ENCODE peak calls at places on chromosomes 7 and 10, in ten cellular contexts. One of them, this sample, is unnamed.

GRCh38 chr7:124765401-124766352 is at the start of gene GPR37:
- DNase-seq in cardiac muscle cell: peak; percentile 37
- DNase-seq in H9: peak; percentile 95
- DNase-seq in HFF-Myc: peak; percentile 12
- DNase-seq in WERI-Rb-1: peak; percentile 82
- DNase-seq in osteocyte: peak; percentile 95
- DNase-seq in B cell: no peak
- DNase-seq in tibial nerve: no peak
- DNase-seq in heart left ventricle: peak; percentile 25
- DNase-seq in mammary epithelial cell: peak; percentile 83
- DNase-seq in this sample: peak; percentile 92

GRCh38 chr7:23332881-23333612 is 33.9 kb downstream of the MALSU1 start:
- DNase-seq in cardiac muscle cell: peak; percentile 82
- DNase-seq in H9: no peak
- DNase-seq in HFF-Myc: no peak
- DNase-seq in WERI-Rb-1: no peak
- DNase-seq in osteocyte: no peak
- DNase-seq in B cell: no peak
- DNase-seq in tibial nerve: peak; percentile 23
- DNase-seq in heart left ventricle: peak; percentile 49
- DNase-seq in mammary epithelial cell: no peak
- DNase-seq in this sample: no peak

GRCh38 chr7:101947899-101948298 is 130.5 kb downstream of the CUX1 start:
- DNase-seq in cardiac muscle cell: peak; percentile 58
- DNase-seq in H9: no peak
- DNase-seq in HFF-Myc: no peak
- DNase-seq in WERI-Rb-1: no peak
- DNase-seq in osteocyte: no peak
- DNase-seq in B cell: no peak
- DNase-seq in tibial nerve: no peak
- DNase-seq in heart left ventricle: peak; percentile 85
- DNase-seq in mammary epithelial cell: no peak
- DNase-seq in this sample: no peak

GRCh38 chr10:86325158-86325557 is 41.4 kb downstream of the GRID1 start:
- DNase-seq in cardiac muscle cell: no peak
- DNase-seq in H9: no peak
- DNase-seq in HFF-Myc: no peak
- DNase-seq in WERI-Rb-1: no peak
- DNase-seq in osteocyte: no peak
- DNase-seq in B cell: no peak
- DNase-seq in tibial nerve: no peak
- DNase-seq in heart left ventricle: no peak
- DNase-seq in mammary epithelial cell: no peak
- DNase-seq in this sample: no peak

GRCh38 chr7:48337012-48337621 is 165.9 kb downstream of the ABCA13 start:
- DNase-seq in cardiac muscle cell: peak; percentile 33
- DNase-seq in H9: peak; percentile 54
- DNase-seq in HFF-Myc: peak; percentile 1
- DNase-seq in WERI-Rb-1: peak; percentile 39
- DNase-seq in osteocyte: no peak
- DNase-seq in B cell: no peak
- DNase-seq in tibial nerve: peak; percentile 30
- DNase-seq in heart left ventricle: no peak
- DNase-seq in mammary epithelial cell: peak; percentile 28
- DNase-seq in this sample: peak; percentile 47

GRCh38 chr7:48154792-48155413 is 16.4 kb upstream of the ABCA13 start:
- DNase-seq in cardiac muscle cell: peak; percentile 64
- DNase-seq in H9: no peak
- DNase-seq in HFF-Myc: no peak
- DNase-seq in WERI-Rb-1: peak; percentile 43
- DNase-seq in osteocyte: no peak
- DNase-seq in B cell: no peak
- DNase-seq in tibial nerve: no peak
- DNase-seq in heart left ventricle: no peak
- DNase-seq in mammary epithelial cell: peak; percentile 38
- DNase-seq in this sample: peak; percentile 59

GRCh38 chr10:87660484-87661133 is 931 bp downstream of the PAPSS2 start:
- DNase-seq in cardiac muscle cell: peak; percentile 79
- DNase-seq in H9: no peak
- DNase-seq in HFF-Myc: no peak
- DNase-seq in WERI-Rb-1: no peak
- DNase-seq in osteocyte: no peak
- DNase-seq in B cell: no peak
- DNase-seq in tibial nerve: peak; percentile 46
- DNase-seq in heart left ventricle: peak; percentile 28
- DNase-seq in mammary epithelial cell: no peak
- DNase-seq in this sample: no peak

GRCh38 chr7:101986335-101986734 is 168.9 kb downstream of the CUX1 start:
- DNase-seq in cardiac muscle cell: peak; percentile 13
- DNase-seq in H9: no peak
- DNase-seq in HFF-Myc: no peak
- DNase-seq in WERI-Rb-1: no peak
- DNase-seq in osteocyte: no peak
- DNase-seq in B cell: no peak
- DNase-seq in tibial nerve: no peak
- DNase-seq in heart left ventricle: no peak
- DNase-seq in mammary epithelial cell: no peak
- DNase-seq in this sample: no peak

GRCh38 chr10:93820434-93820833 is 62.7 kb downstream of the LGI1 start:
- DNase-seq in cardiac muscle cell: no peak
- DNase-seq in H9: no peak
- DNase-seq in HFF-Myc: no peak
- DNase-seq in WERI-Rb-1: no peak
- DNase-seq in osteocyte: no peak
- DNase-seq in B cell: no peak
- DNase-seq in tibial nerve: no peak
- DNase-seq in heart left ventricle: no peak
- DNase-seq in mammary epithelial cell: peak; percentile 12
- DNase-seq in this sample: no peak

GRCh38 chr7:47453093-47454056 is 128.5 kb downstream of the TNS3 start:
- DNase-seq in cardiac muscle cell: peak; percentile 59
- DNase-seq in H9: no peak
- DNase-seq in HFF-Myc: peak; percentile 76
- DNase-seq in WERI-Rb-1: no peak
- DNase-seq in osteocyte: no peak
- DNase-seq in B cell: peak; percentile 10
- DNase-seq in tibial nerve: peak; percentile 66
- DNase-seq in heart left ventricle: peak; percentile 52
- DNase-seq in mammary epithelial cell: peak; percentile 69
- DNase-seq in this sample: peak; percentile 79

GRCh38 chr10:72587568-72587967 is 38.3 kb downstream of the MICU1 start:
- DNase-seq in cardiac muscle cell: no peak
- DNase-seq in H9: no peak
- DNase-seq in HFF-Myc: no peak
- DNase-seq in WERI-Rb-1: no peak
- DNase-seq in osteocyte: no peak
- DNase-seq in B cell: no peak
- DNase-seq in tibial nerve: no peak
- DNase-seq in heart left ventricle: no peak
- DNase-seq in mammary epithelial cell: no peak
- DNase-seq in this sample: no peak

GRCh38 chr7:120254845-120255244 is 18.1 kb upstream of the KCND2 start:
- DNase-seq in cardiac muscle cell: no peak
- DNase-seq in H9: no peak
- DNase-seq in HFF-Myc: no peak
- DNase-seq in WERI-Rb-1: no peak
- DNase-seq in osteocyte: no peak
- DNase-seq in B cell: no peak
- DNase-seq in tibial nerve: no peak
- DNase-seq in heart left ventricle: no peak
- DNase-seq in mammary epithelial cell: no peak
- DNase-seq in this sample: no peak

GRCh38 chr10:72753760-72754231 is 61.9 kb downstream of the MCU start:
- DNase-seq in cardiac muscle cell: no peak
- DNase-seq in H9: peak; percentile 39
- DNase-seq in HFF-Myc: no peak
- DNase-seq in WERI-Rb-1: no peak
- DNase-seq in osteocyte: no peak
- DNase-seq in B cell: no peak
- DNase-seq in tibial nerve: no peak
- DNase-seq in heart left ventricle: no peak
- DNase-seq in mammary epithelial cell: no peak
- DNase-seq in this sample: no peak

GRCh38 chr7:36161996-36162395 is 8.9 kb downstream of the EEPD1 start:
- DNase-seq in cardiac muscle cell: no peak
- DNase-seq in H9: no peak
- DNase-seq in HFF-Myc: no peak
- DNase-seq in WERI-Rb-1: no peak
- DNase-seq in osteocyte: no peak
- DNase-seq in B cell: no peak
- DNase-seq in tibial nerve: no peak
- DNase-seq in heart left ventricle: no peak
- DNase-seq in mammary epithelial cell: peak; percentile 69
- DNase-seq in this sample: peak; percentile 79

GRCh38 chr7:99541212-99541611 is 10.7 kb downstream of the FAM200A start:
- DNase-seq in cardiac muscle cell: no peak
- DNase-seq in H9: no peak
- DNase-seq in HFF-Myc: no peak
- DNase-seq in WERI-Rb-1: no peak
- DNase-seq in osteocyte: no peak
- DNase-seq in B cell: no peak
- DNase-seq in tibial nerve: no peak
- DNase-seq in heart left ventricle: no peak
- DNase-seq in mammary epithelial cell: no peak
- DNase-seq in this sample: no peak

GRCh38 chr10:129761573-129761972 is 202.5 kb downstream of the EBF3 start:
- DNase-seq in cardiac muscle cell: no peak
- DNase-seq in H9: peak; percentile 17
- DNase-seq in HFF-Myc: no peak
- DNase-seq in WERI-Rb-1: no peak
- DNase-seq in osteocyte: peak; percentile 65
- DNase-seq in B cell: no peak
- DNase-seq in tibial nerve: no peak
- DNase-seq in heart left ventricle: no peak
- DNase-seq in mammary epithelial cell: no peak
- DNase-seq in this sample: no peak

GRCh38 chr10:87503892-87504291 is 801 bp upstream of the MINPP1 start:
- DNase-seq in cardiac muscle cell: no peak
- DNase-seq in H9: no peak
- DNase-seq in HFF-Myc: no peak
- DNase-seq in WERI-Rb-1: no peak
- DNase-seq in osteocyte: no peak
- DNase-seq in B cell: peak; percentile 36
- DNase-seq in tibial nerve: no peak
- DNase-seq in heart left ventricle: no peak
- DNase-seq in mammary epithelial cell: peak; percentile 18
- DNase-seq in this sample: no peak

GRCh38 chr10:104056619-104057273 is 28.9 kb downstream of the COL17A1 start:
- DNase-seq in cardiac muscle cell: no peak
- DNase-seq in H9: peak; percentile 53
- DNase-seq in HFF-Myc: no peak
- DNase-seq in WERI-Rb-1: no peak
- DNase-seq in osteocyte: no peak
- DNase-seq in B cell: no peak
- DNase-seq in tibial nerve: no peak
- DNase-seq in heart left ventricle: no peak
- DNase-seq in mammary epithelial cell: no peak
- DNase-seq in this sample: no peak

GRCh38 chr10:42972946-42973345 is 103.9 kb upstream of the RET start:
- DNase-seq in cardiac muscle cell: no peak
- DNase-seq in H9: no peak
- DNase-seq in HFF-Myc: no peak
- DNase-seq in WERI-Rb-1: no peak
- DNase-seq in osteocyte: no peak
- DNase-seq in B cell: peak; percentile 7
- DNase-seq in tibial nerve: no peak
- DNase-seq in heart left ventricle: no peak
- DNase-seq in mammary epithelial cell: no peak
- DNase-seq in this sample: no peak

GRCh38 chr10:12243860-12244620 is 48.1 kb downstream of the CDC123 start:
- DNase-seq in cardiac muscle cell: no peak
- DNase-seq in H9: no peak
- DNase-seq in HFF-Myc: no peak
- DNase-seq in WERI-Rb-1: no peak
- DNase-seq in osteocyte: no peak
- DNase-seq in B cell: peak; percentile 92
- DNase-seq in tibial nerve: no peak
- DNase-seq in heart left ventricle: no peak
- DNase-seq in mammary epithelial cell: no peak
- DNase-seq in this sample: no peak
- TF ChIP-seq CTCF in cardiac muscle cell: no peak
- TF ChIP-seq CTCF in H9: no peak
- TF ChIP-seq CTCF in HFF-Myc: no peak
- TF ChIP-seq CTCF in WERI-Rb-1: no peak
- TF ChIP-seq CTCF in osteocyte: no peak
- TF ChIP-seq CTCF in B cell: no peak
- TF ChIP-seq CTCF in tibial nerve: no peak
- TF ChIP-seq CTCF in heart left ventricle: no peak
- TF ChIP-seq CTCF in mammary epithelial cell: no peak
- TF ChIP-seq CTCF in this sample: no peak

GRCh38 chr10:28300027-28300426 is 2.8 kb downstream of the MPP7 start:
- DNase-seq in cardiac muscle cell: no peak
- DNase-seq in H9: no peak
- DNase-seq in HFF-Myc: no peak
- DNase-seq in WERI-Rb-1: no peak
- DNase-seq in osteocyte: peak; percentile 2
- DNase-seq in B cell: no peak
- DNase-seq in tibial nerve: no peak
- DNase-seq in heart left ventricle: no peak
- DNase-seq in mammary epithelial cell: peak; percentile 12
- DNase-seq in this sample: no peak
- TF ChIP-seq CTCF in cardiac muscle cell: no peak
- TF ChIP-seq CTCF in H9: peak; percentile 38
- TF ChIP-seq CTCF in HFF-Myc: peak; percentile 14
- TF ChIP-seq CTCF in WERI-Rb-1: no peak
- TF ChIP-seq CTCF in osteocyte: peak; percentile 32
- TF ChIP-seq CTCF in B cell: no peak
- TF ChIP-seq CTCF in tibial nerve: no peak
- TF ChIP-seq CTCF in heart left ventricle: no peak
- TF ChIP-seq CTCF in mammary epithelial cell: no peak
- TF ChIP-seq CTCF in this sample: peak; percentile 14

DNA sequence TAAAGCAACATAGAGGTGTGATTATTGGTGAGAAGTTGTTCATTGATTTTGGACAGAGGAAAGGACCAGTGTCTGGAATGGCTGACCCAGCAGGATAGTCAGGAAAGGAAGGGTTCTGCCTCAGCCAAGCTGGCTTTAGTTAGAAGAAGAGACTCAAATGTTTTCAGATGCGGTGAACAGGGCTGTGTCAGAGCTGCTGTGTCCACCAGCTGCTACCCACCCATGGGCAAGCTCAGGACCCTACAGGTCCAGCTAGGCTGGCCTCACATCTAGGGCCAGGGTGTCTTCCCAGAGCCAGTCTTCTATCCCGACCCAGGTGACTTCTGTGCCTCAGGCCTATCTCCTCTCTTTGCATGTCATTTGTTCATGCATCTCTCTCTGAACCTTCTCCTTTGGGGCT is 37.3 kb upstream of the CXCL12 start:
- DNase-seq in cardiac muscle cell: no peak
- DNase-seq in H9: no peak
- DNase-seq in HFF-Myc: no peak
- DNase-seq in WERI-Rb-1: no peak
- DNase-seq in osteocyte: no peak
- DNase-seq in B cell: no peak
- DNase-seq in tibial nerve: no peak
- DNase-seq in heart left ventricle: no peak
- DNase-seq in mammary epithelial cell: no peak
- DNase-seq in this sample: no peak
- TF ChIP-seq CTCF in cardiac muscle cell: no peak
- TF ChIP-seq CTCF in H9: no peak
- TF ChIP-seq CTCF in HFF-Myc: no peak
- TF ChIP-seq CTCF in WERI-Rb-1: no peak
- TF ChIP-seq CTCF in osteocyte: no peak
- TF ChIP-seq CTCF in B cell: no peak
- TF ChIP-seq CTCF in tibial nerve: no peak
- TF ChIP-seq CTCF in heart left ventricle: no peak
- TF ChIP-seq CTCF in mammary epithelial cell: no peak
- TF ChIP-seq CTCF in this sample: no peak

GRCh38 chr10:98262571-98262970 is 5.4 kb downstream of the LOXL4 start:
- DNase-seq in cardiac muscle cell: peak; percentile 55
- DNase-seq in H9: peak; percentile 74
- DNase-seq in HFF-Myc: no peak
- DNase-seq in WERI-Rb-1: peak; percentile 86
- DNase-seq in osteocyte: peak; percentile 63
- DNase-seq in B cell: peak; percentile 37
- DNase-seq in tibial nerve: no peak
- DNase-seq in heart left ventricle: peak; percentile 61
- DNase-seq in mammary epithelial cell: peak; percentile 42
- DNase-seq in this sample: peak; percentile 70
- TF ChIP-seq CTCF in cardiac muscle cell: peak; percentile 36
- TF ChIP-seq CTCF in H9: peak; percentile 70
- TF ChIP-seq CTCF in HFF-Myc: peak; percentile 41
- TF ChIP-seq CTCF in WERI-Rb-1: peak; percentile 92
- TF ChIP-seq CTCF in osteocyte: peak; percentile 45
- TF ChIP-seq CTCF in B cell: no peak
- TF ChIP-seq CTCF in tibial nerve: peak; percentile 23
- TF ChIP-seq CTCF in heart left ventricle: peak; percentile 58
- TF ChIP-seq CTCF in mammary epithelial cell: peak; percentile 47
- TF ChIP-seq CTCF in this sample: peak; percentile 55